ENCODE peak calls at places on chromosome X, in five cellular contexts. F, W, K, P and J are unnamed samples.

GRCh38 chrX:30196322-30196721 is 19.0 kb upstream of the MAGEB2 start:
- DNase-seq in F (no peak), P (peak), W (no peak), K (peak), J (no peak)

GRCh38 chrX:115494133-115494532 is 66.8 kb upstream of the PLS3 start:
- DNase-seq in K (peak), F (no peak), W (no peak), P (no peak), J (no peak)

GRCh38 chrX:40104649-40105015 is 6.9 kb upstream of the BCOR start:
- DNase-seq in W (no peak), K (peak), F (peak), P (peak), J (peak)

GRCh38 chrX:70049406-70049805 is 332 bp downstream of the AWAT2 start:
- DNase-seq in P (no peak), K (no peak), F (no peak), W (no peak), J (no peak)

GRCh38 chrX:120660638-120661037 is 30.8 kb upstream of the C1GALT1C1 start:
- DNase-seq in P (no peak), K (no peak), W (no peak), F (no peak), J (no peak)

GRCh38 chrX:100830547-100830946 is 10.4 kb downstream of the CSTF2 start:
- DNase-seq in P (no peak), F (peak), K (no peak), W (no peak), J (peak)

GRCh38 chrX:79081895-79082512 is 62.5 kb upstream of the GPR174 start:
- DNase-seq in P (peak), K (peak), W (no peak), F (peak), J (peak)

GRCh38 chrX:11143931-11144678 is 33.0 kb downstream of the HCCS start:
- DNase-seq in P (peak), F (peak), K (peak), W (peak), J (peak)

GRCh38 chrX:1210844-1211243 is 1.6 kb downstream of the CRLF2 start:
- DNase-seq in P (no peak), F (no peak), W (no peak), K (no peak), J (no peak)

GRCh38 chrX:36898301-36898700 is 109.9 kb upstream of the FAM47C start:
- DNase-seq in W (no peak), F (no peak), K (peak), P (peak), J (no peak)

GRCh38 chrX:10010686-10011085 is 43.5 kb downstream of the CLDN34 start:
- DNase-seq in P (no peak), K (peak), W (no peak), F (no peak), J (no peak)

GRCh38 chrX:17779434-17779833 is 42.1 kb downstream of the SCML1 start:
- DNase-seq in F (no peak), P (no peak), W (no peak), K (no peak), J (no peak)

GRCh38 chrX:38312436-38312835 is 14.9 kb downstream of the RPGR start:
- DNase-seq in K (no peak), F (no peak), P (no peak), W (no peak), J (no peak)

GRCh38 chrX:44025611-44026010 is 52.4 kb upstream of the NDP start:
- DNase-seq in P (no peak), K (no peak), F (no peak), W (no peak), J (no peak)

GRCh38 chrX:1448793-1449580 is 3.7 kb downstream of the ASMTL start:
- DNase-seq in W (no peak), K (no peak), F (no peak), P (no peak), J (peak)

GRCh38 chrX:78997870-78998558 is 52.8 kb downstream of the P2RY10 start:
- DNase-seq in W (no peak), P (no peak), F (peak), K (peak), J (peak)